ENCODE peak calls at places on chromosomes 16 and 17, in four cellular contexts. Q is IMR-90, O is breast epithelium, T is lung. J is an unnamed sample.

GRCh38 chr16:22216191-22216831 is 10.2 kb downstream of the EEF2K start:
- DNase-seq in O (no peak), Q (peak; percentile 68), T (no peak), J (no peak)

GRCh38 chr17:65049085-65049756 is 7.3 kb downstream of the GNA13 start:
- DNase-seq in T (no peak), O (no peak), Q (no peak), J (no peak)

GRCh38 chr17:58417300-58418092 is at the start of gene RNF43:
- DNase-seq in O (peak; percentile 98), T (peak; percentile 95), Q (peak; percentile 71), J (peak; percentile 46)

GRCh38 chr16:74563828-74564263 is 43.1 kb downstream of the GLG1 start:
- DNase-seq in Q (peak; percentile 43), O (no peak), T (peak; percentile 35), J (no peak)

GRCh38 chr17:30378191-30378796 is 433 bp upstream of the CPD start:
- DNase-seq in O (no peak), T (no peak), Q (peak; percentile 11), J (no peak)

GRCh38 chr17:44496815-44497214 is 6.4 kb downstream of the GPATCH8 start:
- DNase-seq in T (no peak), Q (no peak), O (no peak), J (no peak)

GRCh38 chr17:177762-178161 is 3.7 kb downstream of the DOC2B start:
- DNase-seq in O (no peak), Q (no peak), T (no peak), J (no peak)

GRCh38 chr16:54647731-54648221 is 282.9 kb upstream of the IRX5 start:
- DNase-seq in T (no peak), O (peak; percentile 83), Q (no peak), J (no peak)

GRCh38 chr16:79079656-79080420 is 520.7 kb downstream of the MAF start:
- DNase-seq in Q (no peak), T (no peak), O (no peak), J (no peak)

GRCh38 chr16:88287219-88287618 is 95.5 kb upstream of the ZNF469 start:
- DNase-seq in Q (no peak), O (no peak), T (no peak), J (no peak)

GRCh38 chr16:81520560-81521135 is 76.0 kb downstream of the CMIP start:
- DNase-seq in O (no peak), T (no peak), Q (no peak), J (no peak)
- H3K27ac ChIP-seq in O (peak overlapping the region; percentile 14), T (no peak overlapping the region), Q (no peak overlapping the region), J (no peak overlapping the region)

DNA sequence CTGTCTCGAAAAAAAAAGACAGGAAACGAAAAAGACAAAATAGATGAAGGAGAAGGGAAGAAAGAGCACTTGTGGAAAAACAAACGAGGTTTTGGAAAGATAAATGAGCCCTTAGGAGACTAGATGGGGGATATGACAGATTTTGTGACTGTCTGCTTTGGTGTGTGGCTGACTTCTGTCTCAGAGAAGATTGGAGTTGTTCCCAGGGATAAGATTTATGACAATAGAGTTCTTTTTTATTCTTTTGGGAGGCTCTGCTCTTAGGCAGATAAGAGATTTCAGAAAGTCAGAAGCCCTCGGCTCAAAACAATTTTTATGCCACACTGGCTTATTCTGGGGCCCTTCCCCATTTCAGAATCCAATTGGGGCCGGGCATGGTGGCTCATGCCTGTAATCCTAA is 73.8 kb upstream of the ATF7IP2 start:
- DNase-seq in Q (no peak), O (no peak), T (no peak), J (no peak)
- H3K27ac ChIP-seq in Q (no peak overlapping the region), O (no peak overlapping the region), T (no peak overlapping the region), J (no peak overlapping the region)

DNA sequence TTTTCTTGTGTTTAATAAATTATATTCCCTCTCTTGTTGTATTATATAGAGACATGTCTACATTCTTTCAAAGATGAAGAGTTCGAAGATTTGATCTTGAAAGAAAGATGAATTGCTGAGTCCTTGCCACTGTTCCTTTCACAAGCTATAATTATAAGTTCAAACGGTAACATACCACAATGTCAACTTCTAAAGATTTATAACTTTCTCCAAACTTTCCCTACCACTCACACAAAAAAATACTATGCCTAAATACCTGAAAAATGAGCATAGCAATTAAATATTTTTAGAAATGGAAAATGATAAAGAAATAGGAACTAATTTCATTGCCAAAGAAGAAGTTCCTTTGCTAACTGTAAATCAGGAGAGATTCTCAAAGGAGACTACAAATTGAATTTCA is 50.6 kb downstream of the BRIP1 start:
- DNase-seq in O (no peak), Q (no peak), T (no peak), J (no peak)
- H3K27ac ChIP-seq in O (no peak overlapping the region), Q (no peak overlapping the region), T (no peak overlapping the region), J (no peak overlapping the region)

GRCh38 chr17:40323317-40323716 is 14.3 kb downstream of the RARA start:
- DNase-seq in Q (no peak), T (no peak), O (no peak), J (no peak)

GRCh38 chr17:40319651-40320550 is 10.9 kb downstream of the RARA start:
- DNase-seq in O (peak; percentile 53), Q (no peak), T (peak; percentile 40), J (no peak)

GRCh38 chr17:40320771-40321501 is 12.0 kb downstream of the RARA start:
- DNase-seq in Q (no peak), O (peak; percentile 44), T (peak; percentile 65), J (no peak)

GRCh38 chr17:40322417-40323315 is 13.7 kb downstream of the RARA start:
- DNase-seq in T (peak; percentile 81), Q (peak; percentile 81), O (peak; percentile 86), J (peak; percentile 70)

GRCh38 chr17:40321502-40322416 is 12.8 kb downstream of the RARA start:
- DNase-seq in O (no peak), Q (no peak), T (peak; percentile 37), J (no peak)
- H3K27ac ChIP-seq in O (peak overlapping the region; percentile 94), Q (peak overlapping the region; percentile 78), T (peak overlapping the region; percentile 87), J (peak overlapping the region; percentile 42)

DNA sequence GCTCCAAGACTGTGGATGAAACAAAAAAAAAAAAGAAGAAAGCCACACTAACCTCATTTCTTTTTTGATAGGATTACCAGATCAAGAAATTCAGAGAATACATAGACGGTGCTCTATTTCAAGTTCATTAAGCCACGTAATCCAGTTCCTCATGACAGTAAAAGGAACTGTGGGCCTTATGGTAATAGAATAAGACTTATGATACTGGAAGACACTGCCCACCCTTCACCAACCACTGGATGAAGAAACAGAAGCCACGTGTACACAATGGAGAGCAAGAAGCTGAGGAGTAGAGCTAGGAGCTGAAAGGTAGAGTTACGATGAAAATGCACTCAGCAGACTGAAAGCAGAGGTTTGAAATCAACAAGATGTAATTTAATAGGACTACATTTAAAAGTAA is 11.2 kb downstream of the NCBP3 start:
- DNase-seq in T (no peak), Q (no peak), O (no peak), J (no peak)
- H3K27ac ChIP-seq in T (peak overlapping the region; percentile 82), Q (no peak overlapping the region), O (no peak overlapping the region), J (no peak overlapping the region)

GRCh38 chr16:31871510-31871909 is 2.1 kb upstream of the ZNF267 start:
- DNase-seq in Q (no peak), T (no peak), O (no peak), J (no peak)

GRCh38 chr16:31868701-31869167 is 4.9 kb upstream of the ZNF267 start:
- DNase-seq in Q (peak; percentile 72), T (peak; percentile 80), O (peak; percentile 75), J (peak; percentile 61)

GRCh38 chr16:31870809-31871208 is 2.8 kb upstream of the ZNF267 start:
- DNase-seq in O (no peak), Q (no peak), T (no peak), J (no peak)

GRCh38 chr16:31868164-31868563 is 5.4 kb upstream of the ZNF267 start:
- DNase-seq in O (no peak), Q (no peak), T (no peak), J (no peak)

DNA sequence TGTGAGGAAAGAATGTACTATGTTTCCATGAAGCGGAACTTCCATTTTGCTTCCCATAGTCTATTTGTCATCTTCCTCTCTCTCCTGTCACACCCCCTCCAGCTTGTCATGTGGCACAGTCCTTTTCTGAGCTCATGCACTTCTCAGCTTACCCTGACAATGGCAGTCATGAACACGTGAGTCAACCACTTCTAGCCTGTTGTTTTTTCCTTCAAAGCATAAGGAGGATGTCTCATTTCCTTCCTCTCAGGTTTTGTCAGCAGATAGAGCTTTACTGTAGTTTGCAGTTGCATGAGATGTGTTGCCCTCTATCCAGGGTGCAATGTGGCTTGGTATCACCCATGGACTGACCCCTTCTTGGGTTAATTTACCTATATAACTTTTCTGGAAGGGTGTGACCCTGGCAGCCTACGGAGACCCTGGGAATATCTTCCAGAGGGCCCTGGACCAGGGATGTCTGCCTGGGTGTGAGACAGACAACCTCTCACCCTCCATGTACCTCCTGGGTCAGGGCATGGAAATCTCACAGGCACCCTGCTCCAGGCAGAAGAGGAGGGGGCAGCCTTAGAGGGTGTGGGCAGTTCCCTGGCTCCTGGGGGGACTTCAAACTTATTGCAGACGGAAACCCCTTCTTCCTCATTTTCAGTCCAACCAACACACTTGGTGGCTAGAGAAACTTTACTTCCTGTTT is 4.0 kb upstream of the ZNF267 start:
- DNase-seq in T (peak; percentile 61), Q (peak; percentile 92), O (peak; percentile 38), J (peak; percentile 33)
- H3K27ac ChIP-seq in T (no peak overlapping the region), Q (peak overlapping the region; percentile 5), O (peak overlapping the region; percentile 72), J (peak overlapping the region; percentile 39)

GRCh38 chr17:63702223-63702577 is 2.3 kb upstream of the LIMD2 start:
- DNase-seq in Q (no peak), O (no peak), T (no peak), J (no peak)

GRCh38 chr17:63704259-63704576 is 4.3 kb upstream of the LIMD2 start:
- DNase-seq in O (no peak), T (no peak), Q (no peak), J (no peak)

GRCh38 chr17:63702616-63703015 is 2.7 kb upstream of the LIMD2 start:
- DNase-seq in T (no peak), O (no peak), Q (no peak), J (no peak)

GRCh38 chr17:63703556-63704258 is 3.8 kb upstream of the LIMD2 start:
- DNase-seq in T (no peak), O (no peak), Q (no peak), J (no peak)

DNA sequence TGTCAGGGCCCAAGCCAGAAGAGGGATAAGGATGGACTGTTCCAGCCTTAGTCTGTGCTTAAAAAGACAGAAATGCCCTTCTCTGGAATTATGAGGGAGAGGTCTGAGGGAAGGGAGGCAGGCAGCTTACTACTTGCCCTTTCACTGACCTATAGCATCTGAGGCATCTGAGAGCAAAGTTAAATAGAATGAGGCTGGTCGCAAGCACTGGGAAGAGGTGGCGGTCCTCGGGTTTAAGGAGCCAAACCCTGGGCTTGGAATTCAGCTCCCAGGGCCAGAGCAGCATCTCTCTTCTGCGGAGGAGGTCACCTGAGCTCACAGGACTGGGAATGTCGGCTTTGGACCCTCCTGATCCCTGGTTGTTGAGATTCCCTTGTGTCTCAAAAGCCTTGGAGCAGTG is 3.1 kb upstream of the LIMD2 start:
- DNase-seq in T (no peak), Q (no peak), O (no peak), J (no peak)
- H3K27ac ChIP-seq in T (no peak overlapping the region), Q (no peak overlapping the region), O (no peak overlapping the region), J (no peak overlapping the region)